ENCODE peak calls at places on chromosomes 12 and 14, in seven cellular contexts. G is stimulated activated CD4-positive, alpha-beta T cell treated with anti-CD3 and anti-CD28 coated beads, TNF-alpha, amount 100 ng/mL, for 48 hours; X is endothelial cell of umbilical vein; D is uterus; A is lower leg skin; I is NCI-H2081; H is activated naive CD8-positive, alpha-beta T cell treated with anti-CD3 and anti-CD28 coated beads for 36 hours. Y is an unnamed sample.

GRCh38 chr12:40820794-40821484 is 128.7 kb downstream of the CNTN1 start:
- DNase-seq in G (no peak), X (no peak), D (no peak), A (no peak), I (peak; percentile 20), H (no peak), Y (no peak)

GRCh38 chr12:66321433-66321832 is 19.1 kb downstream of the HELB start:
- DNase-seq in G (no peak), X (peak; percentile 20), D (no peak), A (no peak), I (no peak), H (no peak), Y (no peak)

GRCh38 chr12:4001869-4002268 is 128.7 kb upstream of the PARP11 start:
- DNase-seq in G (no peak), X (no peak), D (no peak), A (no peak), I (no peak), H (no peak), Y (no peak)

GRCh38 chr12:68189766-68190700 is 30.5 kb upstream of the IFNG start:
- DNase-seq in G (peak; percentile 21), X (no peak), D (no peak), A (no peak), I (no peak), H (peak; percentile 47), Y (no peak)

GRCh38 chr14:78567343-78567742 is 397.2 kb downstream of the NRXN3 start:
- DNase-seq in G (no peak), X (peak; percentile 62), D (no peak), A (no peak), I (peak; percentile 34), H (no peak), Y (no peak)

GRCh38 chr14:56491299-56492285 is 88.0 kb upstream of the TMEM260 start:
- DNase-seq in G (peak; percentile 6), X (peak; percentile 68), D (no peak), A (no peak), I (peak; percentile 80), H (peak; percentile 3), Y (peak; percentile 4)

GRCh38 chr14:22155582-22155981 is 433.4 kb downstream of the DAD1 start:
- DNase-seq in G (no peak), X (no peak), D (no peak), A (no peak), I (no peak), H (no peak), Y (no peak)

GRCh38 chr12:42586268-42586667 is 3.3 kb downstream of the PRICKLE1 start:
- DNase-seq in G (no peak), X (peak; percentile 45), D (no peak), A (no peak), I (no peak), H (no peak), Y (no peak)

GRCh38 chr14:66070542-66071319 is 415.4 kb upstream of the CCDC196 start:
- DNase-seq in G (peak; percentile 22), X (peak; percentile 39), D (peak; percentile 24), A (peak; percentile 18), I (peak; percentile 53), H (peak; percentile 59), Y (peak; percentile 61)

GRCh38 chr12:32183646-32184045 is 77.0 kb downstream of the BICD1 start:
- DNase-seq in G (no peak), X (peak; percentile 15), D (no peak), A (no peak), I (no peak), H (no peak), Y (no peak)

GRCh38 chr12:131090254-131091210 is 136.8 kb downstream of the ADGRD1 start:
- DNase-seq in G (no peak), X (no peak), D (peak; percentile 6), A (no peak), I (no peak), H (no peak), Y (no peak)

GRCh38 chr14:57957441-57957840 is 91.5 kb upstream of the SLC35F4 start:
- DNase-seq in G (no peak), X (no peak), D (no peak), A (no peak), I (no peak), H (no peak), Y (no peak)

GRCh38 chr12:4221157-4221556 is 52.4 kb upstream of the CCND2 start:
- DNase-seq in G (no peak), X (peak; percentile 26), D (no peak), A (no peak), I (no peak), H (no peak), Y (no peak)

GRCh38 chr12:115079760-115080159 is 395.8 kb upstream of the TBX3 start:
- DNase-seq in G (no peak), X (no peak), D (no peak), A (no peak), I (no peak), H (no peak), Y (no peak)

GRCh38 chr14:71321556-71322315 is 414.5 kb downstream of the PCNX1 start:
- DNase-seq in G (no peak), X (peak; percentile 62), D (no peak), A (peak; percentile 27), I (peak; percentile 51), H (no peak), Y (no peak)

GRCh38 chr14:102803139-102803538 is 25.9 kb downstream of the TRAF3 start:
- DNase-seq in G (no peak), X (no peak), D (no peak), A (no peak), I (no peak), H (no peak), Y (no peak)

GRCh38 chr14:43483415-43483814 is 1023.7 kb downstream of the FSCB start:
- DNase-seq in G (no peak), X (no peak), D (no peak), A (no peak), I (no peak), H (no peak), Y (no peak)

Y was measured in activated CD4-positive, alpha-beta T cell treated with anti-CD3 and anti-CD28 coated beads for 24 hours.